ENCODE peak calls at places on chromosomes 1 and 21, in six cellular contexts. One of them, this sample, is unnamed.

GRCh38 chr1:167424038-167424619 is 94.2 kb downstream of the CD247 start:
- DNase-seq in IMR-90: no peak
- DNase-seq in mesenchymal stem cell: no peak
- DNase-seq in H1: no peak
- DNase-seq in trophoblast cell: no peak
- DNase-seq in H9: no peak
- DNase-seq in this sample: no peak

GRCh38 chr1:10471411-10472219 is 714 bp downstream of the DFFA start:
- DNase-seq in trophoblast cell: no peak
- DNase-seq in H9: no peak
- DNase-seq in mesenchymal stem cell: no peak
- DNase-seq in H1: no peak
- DNase-seq in IMR-90: peak; percentile 33
- DNase-seq in this sample: no peak

GRCh38 chr1:116891396-116892072 is 18.2 kb upstream of the PTGFRN start:
- DNase-seq in IMR-90: no peak
- DNase-seq in mesenchymal stem cell: no peak
- DNase-seq in trophoblast cell: no peak
- DNase-seq in H9: no peak
- DNase-seq in H1: no peak
- DNase-seq in this sample: no peak

GRCh38 chr1:235455806-235456205 is 48.4 kb downstream of the B3GALNT2 start:
- DNase-seq in mesenchymal stem cell: no peak
- DNase-seq in trophoblast cell: no peak
- DNase-seq in H1: no peak
- DNase-seq in H9: no peak
- DNase-seq in IMR-90: no peak
- DNase-seq in this sample: no peak

GRCh38 chr1:157659576-157660247 is 40.9 kb downstream of the FCRL3 start:
- DNase-seq in H1: no peak
- DNase-seq in IMR-90: no peak
- DNase-seq in trophoblast cell: no peak
- DNase-seq in H9: no peak
- DNase-seq in mesenchymal stem cell: no peak
- DNase-seq in this sample: no peak

GRCh38 chr1:40842201-40842600 is 20.0 kb downstream of the CITED4 start:
- DNase-seq in IMR-90: no peak
- DNase-seq in H1: no peak
- DNase-seq in H9: no peak
- DNase-seq in trophoblast cell: no peak
- DNase-seq in mesenchymal stem cell: no peak
- DNase-seq in this sample: no peak

GRCh38 chr1:160862151-160863061 is at the start of gene CD244:
- DNase-seq in H1: no peak
- DNase-seq in trophoblast cell: peak; percentile 24
- DNase-seq in H9: peak; percentile 43
- DNase-seq in mesenchymal stem cell: no peak
- DNase-seq in IMR-90: no peak
- DNase-seq in this sample: no peak

GRCh38 chr1:89605692-89606091 is 27.2 kb upstream of the LRRC8C start:
- DNase-seq in trophoblast cell: no peak
- DNase-seq in IMR-90: peak; percentile 55
- DNase-seq in H1: no peak
- DNase-seq in mesenchymal stem cell: peak; percentile 75
- DNase-seq in H9: no peak
- DNase-seq in this sample: no peak

GRCh38 chr1:216071227-216071626 is 352.0 kb downstream of the USH2A start:
- DNase-seq in IMR-90: no peak
- DNase-seq in trophoblast cell: no peak
- DNase-seq in H9: no peak
- DNase-seq in H1: no peak
- DNase-seq in mesenchymal stem cell: no peak
- DNase-seq in this sample: no peak

GRCh38 chr1:10835423-10836421 is 39.3 kb upstream of the CASZ1 start:
- DNase-seq in mesenchymal stem cell: peak; percentile 50
- DNase-seq in IMR-90: peak; percentile 36
- DNase-seq in H1: peak; percentile 87
- DNase-seq in H9: peak; percentile 97
- DNase-seq in trophoblast cell: no peak
- DNase-seq in this sample: peak; percentile 93

GRCh38 chr1:107871687-107872086 is 93.3 kb downstream of the VAV3 start:
- DNase-seq in H9: no peak
- DNase-seq in mesenchymal stem cell: peak; percentile 23
- DNase-seq in trophoblast cell: no peak
- DNase-seq in IMR-90: no peak
- DNase-seq in H1: no peak
- DNase-seq in this sample: no peak

GRCh38 chr1:1889847-1890505 is 911 bp downstream of the GNB1 start:
- DNase-seq in H1: no peak
- DNase-seq in IMR-90: peak; percentile 37
- DNase-seq in trophoblast cell: peak; percentile 27
- DNase-seq in mesenchymal stem cell: peak; percentile 50
- DNase-seq in H9: no peak
- DNase-seq in this sample: no peak

GRCh38 chr1:212667223-212668139 is 32.2 kb downstream of the BATF3 start:
- DNase-seq in trophoblast cell: peak; percentile 92
- DNase-seq in mesenchymal stem cell: peak; percentile 100
- DNase-seq in IMR-90: peak; percentile 97
- DNase-seq in H9: peak; percentile 32
- DNase-seq in H1: no peak
- DNase-seq in this sample: no peak

GRCh38 chr1:202031796-202032195 is 21.4 kb downstream of the ELF3 start:
- DNase-seq in mesenchymal stem cell: no peak
- DNase-seq in H1: no peak
- DNase-seq in H9: no peak
- DNase-seq in trophoblast cell: no peak
- DNase-seq in IMR-90: no peak
- DNase-seq in this sample: no peak

GRCh38 chr1:201253906-201254624 is 29.2 kb upstream of the PKP1 start:
- DNase-seq in H1: no peak
- DNase-seq in mesenchymal stem cell: no peak
- DNase-seq in trophoblast cell: no peak
- DNase-seq in H9: no peak
- DNase-seq in IMR-90: no peak
- DNase-seq in this sample: no peak

GRCh38 chr1:214331827-214332423 is 51.0 kb downstream of the SMYD2 start:
- DNase-seq in H1: no peak
- DNase-seq in H9: peak; percentile 71
- DNase-seq in IMR-90: peak; percentile 32
- DNase-seq in mesenchymal stem cell: peak; percentile 41
- DNase-seq in trophoblast cell: peak; percentile 45
- DNase-seq in this sample: no peak

GRCh38 chr1:21955474-21956281 is 18.6 kb upstream of the HSPG2 start:
- DNase-seq in mesenchymal stem cell: no peak
- DNase-seq in H9: no peak
- DNase-seq in H1: no peak
- DNase-seq in trophoblast cell: no peak
- DNase-seq in IMR-90: no peak
- DNase-seq in this sample: no peak

DNA sequence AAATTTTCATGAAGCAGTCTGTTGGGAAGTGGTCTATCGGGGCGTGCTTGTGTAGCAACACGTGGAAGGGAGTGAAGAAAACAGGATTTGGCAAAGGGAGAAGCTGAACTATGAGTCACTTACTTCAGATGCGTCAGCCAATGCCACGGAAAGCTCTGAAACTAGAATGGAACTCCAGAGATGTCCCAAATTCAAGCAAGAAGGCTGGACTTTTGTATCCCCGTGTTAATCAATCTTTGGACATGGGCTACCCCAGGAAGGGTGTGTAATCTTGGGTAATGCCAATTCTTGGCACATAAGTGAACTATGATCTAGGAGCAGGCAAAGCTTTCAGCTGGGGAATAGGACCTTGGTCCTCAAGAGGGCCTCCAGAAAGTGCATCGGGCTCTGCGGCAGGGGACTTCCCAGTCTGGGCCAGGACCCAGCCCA is 102.6 kb downstream of the ADSS2 start:
- DNase-seq in IMR-90: peak; percentile 91
- DNase-seq in H1: no peak
- DNase-seq in H9: peak; percentile 7
- DNase-seq in trophoblast cell: peak; percentile 58
- DNase-seq in mesenchymal stem cell: peak; percentile 91
- DNase-seq in this sample: no peak
- H2AK5ac ChIP-seq in IMR-90: peak overlapping the region; percentile 56
- H2AK5ac ChIP-seq in H1: peak overlapping the region; percentile 54
- H2AK5ac ChIP-seq in H9: no peak overlapping the region
- H2AK5ac ChIP-seq in trophoblast cell: no peak overlapping the region
- H2AK5ac ChIP-seq in mesenchymal stem cell: no peak overlapping the region
- H2AK5ac ChIP-seq in this sample: no peak overlapping the region

DNA sequence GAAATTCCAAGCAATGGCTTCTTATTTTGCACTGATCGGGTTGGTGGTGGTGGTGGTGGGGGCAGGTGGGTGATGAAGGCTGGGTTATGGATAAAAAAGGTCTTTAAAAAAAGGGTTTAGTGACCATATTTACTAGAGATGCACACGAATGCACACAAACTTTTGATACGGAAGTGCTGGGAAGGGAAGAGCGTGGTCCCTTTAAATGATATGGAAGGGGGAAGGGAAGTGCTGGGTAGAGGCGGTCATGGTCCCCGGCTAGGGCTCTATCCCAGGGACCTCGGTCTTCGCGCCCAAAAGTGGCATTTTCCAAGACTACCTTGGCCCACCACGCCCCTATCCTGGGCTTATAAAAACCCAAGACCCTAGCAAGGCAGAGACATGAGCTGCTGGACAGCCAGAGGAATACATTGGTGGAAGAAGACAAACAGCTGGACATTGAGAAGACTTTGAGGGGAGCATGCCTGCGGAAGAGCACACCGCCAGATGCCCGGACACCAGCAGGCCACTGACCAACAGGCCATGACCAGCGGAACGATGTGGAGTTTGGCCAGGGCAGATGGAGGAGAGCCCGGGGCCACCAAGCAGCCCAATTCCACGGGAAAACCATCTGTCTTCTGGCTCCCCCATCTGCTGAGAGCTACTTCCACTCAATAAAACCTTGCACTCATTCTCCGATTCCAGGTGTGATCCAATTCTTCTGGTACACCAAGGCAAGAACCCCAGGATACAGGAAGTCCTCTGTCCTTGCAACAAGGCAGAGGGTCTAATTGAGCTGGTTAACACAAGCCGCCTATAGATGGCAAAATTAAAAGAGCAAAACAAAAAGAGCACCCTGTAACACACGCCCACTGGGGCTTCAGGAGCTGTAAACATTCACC is 1720.2 kb downstream of the MRPL39 start:
- DNase-seq in IMR-90: no peak
- DNase-seq in H1: no peak
- DNase-seq in trophoblast cell: no peak
- DNase-seq in mesenchymal stem cell: no peak
- DNase-seq in H9: no peak
- DNase-seq in this sample: no peak
- H2AFZ ChIP-seq in IMR-90: no peak overlapping the region
- H2AFZ ChIP-seq in H1: no peak overlapping the region
- H2AFZ ChIP-seq in trophoblast cell: no peak overlapping the region
- H2AFZ ChIP-seq in mesenchymal stem cell: no peak overlapping the region
- H2AFZ ChIP-seq in H9: no peak overlapping the region
- H2AFZ ChIP-seq in this sample: no peak overlapping the region

GRCh38 chr1:7012461-7012924 is 227.2 kb downstream of the CAMTA1 start:
- DNase-seq in trophoblast cell: no peak
- DNase-seq in H1: no peak
- DNase-seq in mesenchymal stem cell: no peak
- DNase-seq in H9: no peak
- DNase-seq in IMR-90: no peak
- DNase-seq in this sample: no peak
- H2AK5ac ChIP-seq in trophoblast cell: no peak overlapping the region
- H2AK5ac ChIP-seq in H1: no peak overlapping the region
- H2AK5ac ChIP-seq in mesenchymal stem cell: no peak overlapping the region
- H2AK5ac ChIP-seq in H9: no peak overlapping the region
- H2AK5ac ChIP-seq in IMR-90: no peak overlapping the region
- H2AK5ac ChIP-seq in this sample: no peak overlapping the region

GRCh38 chr21:40844935-40845334 is 2.0 kb downstream of the DSCAM start:
- DNase-seq in H1: no peak
- DNase-seq in mesenchymal stem cell: no peak
- DNase-seq in H9: no peak
- DNase-seq in IMR-90: no peak
- DNase-seq in trophoblast cell: peak; percentile 33
- DNase-seq in this sample: no peak

GRCh38 chr21:40839551-40839950 is 7.4 kb downstream of the DSCAM start:
- DNase-seq in mesenchymal stem cell: no peak
- DNase-seq in IMR-90: no peak
- DNase-seq in trophoblast cell: no peak
- DNase-seq in H1: no peak
- DNase-seq in H9: no peak
- DNase-seq in this sample: no peak

GRCh38 chr21:40840441-40840840 is 6.5 kb downstream of the DSCAM start:
- DNase-seq in H9: no peak
- DNase-seq in IMR-90: no peak
- DNase-seq in H1: no peak
- DNase-seq in mesenchymal stem cell: no peak
- DNase-seq in trophoblast cell: peak; percentile 84
- DNase-seq in this sample: no peak

GRCh38 chr21:40842197-40842552 is 4.8 kb downstream of the DSCAM start:
- DNase-seq in H1: no peak
- DNase-seq in mesenchymal stem cell: no peak
- DNase-seq in trophoblast cell: no peak
- DNase-seq in IMR-90: no peak
- DNase-seq in H9: no peak
- DNase-seq in this sample: no peak

DNA sequence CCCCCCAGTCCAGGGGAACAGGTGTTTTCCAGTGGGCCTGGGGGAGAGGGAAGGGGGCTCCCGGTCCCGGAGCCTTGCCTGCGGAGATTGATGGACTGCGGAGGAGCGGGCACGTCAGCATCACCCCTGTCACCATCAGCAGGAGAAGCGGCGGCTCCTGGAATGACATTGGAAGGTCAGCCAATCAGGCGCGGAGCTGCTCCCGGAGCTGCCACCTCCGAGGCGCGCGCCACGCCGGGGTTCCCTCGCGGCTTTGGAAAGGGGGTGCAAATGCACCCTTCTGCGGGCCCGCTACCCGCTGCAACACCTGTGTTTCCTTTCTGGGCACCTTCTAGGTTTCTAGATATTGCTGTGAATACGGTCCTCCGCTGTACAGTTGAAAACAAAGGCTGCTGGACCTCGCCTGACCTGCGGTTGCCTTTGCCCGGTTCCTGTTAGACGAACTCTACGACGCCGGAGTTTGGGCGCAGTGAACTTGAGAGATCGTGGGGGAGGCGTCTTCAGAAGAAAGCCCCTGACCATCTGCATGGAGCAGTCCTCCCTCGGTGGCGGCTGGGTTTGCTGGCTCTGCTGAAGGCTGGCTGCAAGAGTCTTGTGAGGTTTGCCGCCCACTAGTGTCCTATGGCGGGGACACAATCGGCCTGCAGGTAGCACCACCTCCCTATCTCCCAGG is 5.3 kb downstream of the DSCAM start:
- DNase-seq in mesenchymal stem cell: no peak
- DNase-seq in H1: peak; percentile 34
- DNase-seq in H9: peak; percentile 81
- DNase-seq in IMR-90: no peak
- DNase-seq in trophoblast cell: peak; percentile 53
- DNase-seq in this sample: peak; percentile 44
- H2AFZ ChIP-seq in mesenchymal stem cell: no peak overlapping the region
- H2AFZ ChIP-seq in H1: peak overlapping the region; percentile 88
- H2AFZ ChIP-seq in H9: no peak overlapping the region
- H2AFZ ChIP-seq in IMR-90: peak overlapping the region; percentile 14
- H2AFZ ChIP-seq in trophoblast cell: no peak overlapping the region
- H2AFZ ChIP-seq in this sample: peak overlapping the region; percentile 80